ENCODE peak calls at places on chromosomes 16 and 17, in five cellular contexts. B, R, G, L and V are unnamed samples.

GRCh38 chr16:20822451-20823128 is 16.3 kb downstream of the REXO5 start:
- ATAC-seq in B (no peak), R (no peak), G (no peak), L (no peak), V (no peak)

GRCh38 chr17:13885953-13886889 is 183.1 kb upstream of the COX10 start:
- ATAC-seq in B (no peak), R (peak), G (no peak), L (peak), V (peak)

GRCh38 chr16:8848231-8848938 is 20.4 kb downstream of the CARHSP1 start:
- ATAC-seq in B (no peak), R (no peak), G (no peak), L (no peak), V (no peak)

GRCh38 chr17:58323420-58324408 is 4.9 kb downstream of the TSPOAP1 start:
- ATAC-seq in B (no peak), R (peak), G (no peak), L (no peak), V (peak)

GRCh38 chr17:13704333-13704732 is 102.6 kb upstream of the HS3ST3A1 start:
- ATAC-seq in B (no peak), R (no peak), G (no peak), L (no peak), V (no peak)

GRCh38 chr16:19717319-19717718 is 708 bp downstream of the KNOP1 start:
- ATAC-seq in B (no peak), R (no peak), G (no peak), L (no peak), V (no peak)

GRCh38 chr16:2675021-2675420 is 7.3 kb upstream of the KCTD5 start:
- ATAC-seq in B (no peak), R (no peak), G (no peak), L (no peak), V (no peak)

GRCh38 chr16:53643474-53643873 is 60.2 kb downstream of the RPGRIP1L start:
- ATAC-seq in B (no peak), R (no peak), G (no peak), L (no peak), V (no peak)

GRCh38 chr17:75356260-75356937 is 49.1 kb downstream of the GRB2 start:
- ATAC-seq in B (peak), R (no peak), G (no peak), L (no peak), V (no peak)

GRCh38 chr16:79411805-79412204 is 188.7 kb downstream of the MAF start:
- ATAC-seq in B (no peak), R (no peak), G (no peak), L (no peak), V (no peak)

GRCh38 chr16:29170393-29171239 is 185.8 kb downstream of the LAT start:
- ATAC-seq in B (no peak), R (peak), G (no peak), L (no peak), V (peak)

GRCh38 chr17:39820541-39820940 is 43.6 kb downstream of the IKZF3 start:
- ATAC-seq in B (no peak), R (no peak), G (no peak), L (no peak), V (no peak)

GRCh38 chr17:74892013-74892841 is 1.2 kb downstream of the FADS6 start:
- ATAC-seq in B (peak), R (peak), G (peak), L (peak), V (no peak)

GRCh38 chr16:84929421-84930297 is 81.7 kb downstream of the ZDHHC7 start:
- ATAC-seq in B (no peak), R (no peak), G (peak), L (no peak), V (no peak)

GRCh38 chr17:66965801-66966528 is 1.5 kb downstream of the CACNG4 start:
- ATAC-seq in B (no peak), R (no peak), G (no peak), L (no peak), V (no peak)

GRCh38 chr17:31373150-31374082 is 18.1 kb upstream of the RAB11FIP4 start:
- ATAC-seq in B (peak), R (peak), G (peak), L (no peak), V (peak)

GRCh38 chr16:3800477-3801270 is 79.8 kb downstream of the CREBBP start:
- ATAC-seq in B (no peak), R (no peak), G (no peak), L (no peak), V (no peak)

GRCh38 chr16:69132424-69133252 is at the start of the genes CHTF8 and UTP4:
- ATAC-seq in B (peak), R (peak), G (peak), L (peak), V (peak)
- TF ChIP-seq POLR2A in B (no peak), R (peak), G (peak), L (peak), V (peak)

GRCh38 chr16:87316923-87317765 is at the start of gene C16orf95:
- ATAC-seq in B (peak), R (peak), G (peak), L (peak), V (peak)
- TF ChIP-seq POLR2A in B (peak), R (peak), G (peak), L (peak), V (peak)

DNA sequence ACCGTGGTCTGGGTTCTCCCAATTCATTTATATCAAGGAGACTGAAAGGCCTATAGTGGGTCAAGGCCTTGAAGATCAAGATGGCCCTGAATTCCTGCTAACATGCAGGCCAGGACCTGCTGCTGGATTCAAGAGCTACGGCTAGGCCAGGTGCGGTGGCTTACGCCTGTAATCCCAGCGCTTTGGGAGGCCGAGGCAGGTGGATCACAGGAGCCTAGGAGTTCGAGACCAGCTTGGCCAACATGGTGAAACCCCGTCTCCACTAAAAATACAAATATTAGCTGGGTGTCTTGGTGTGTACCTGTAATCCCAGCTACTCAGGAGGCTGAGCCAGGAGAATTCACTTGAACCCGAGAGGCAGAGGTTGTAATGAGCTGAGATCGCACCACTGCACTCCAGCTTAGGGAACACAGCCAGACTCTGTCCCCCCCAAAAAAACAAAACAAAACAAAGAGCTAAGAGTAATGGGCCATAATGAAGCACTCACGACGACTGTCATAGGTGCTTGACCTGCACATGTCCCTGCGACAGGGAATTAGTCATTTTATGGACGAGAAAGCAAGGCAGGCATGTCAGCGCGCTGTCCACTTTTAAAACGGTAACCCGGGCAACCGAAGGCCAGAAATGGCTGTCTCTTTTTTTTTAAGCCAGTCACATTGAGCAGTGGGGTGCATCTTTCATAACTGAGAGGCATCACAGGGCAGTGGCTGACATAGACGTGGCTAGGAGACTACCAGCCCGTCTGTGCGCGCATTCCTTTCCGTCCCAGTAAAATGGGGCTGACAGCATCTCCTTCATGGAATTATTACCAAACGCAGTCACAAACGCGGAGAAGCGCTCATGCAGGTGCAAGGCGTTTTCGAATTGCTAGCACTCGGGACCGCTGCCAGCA is 1.0 kb upstream of the FBRS start:
- ATAC-seq in B (peak), R (no peak), G (peak), L (no peak), V (no peak)
- TF ChIP-seq POLR2A in B (peak), R (no peak), G (no peak), L (no peak), V (peak)

GRCh38 chr16:50961944-50962343 is 189.1 kb downstream of the SALL1 start:
- ATAC-seq in B (no peak), R (no peak), G (no peak), L (no peak), V (no peak)
- TF ChIP-seq POLR2A in B (no peak), R (no peak), G (no peak), L (no peak), V (no peak)

DNA sequence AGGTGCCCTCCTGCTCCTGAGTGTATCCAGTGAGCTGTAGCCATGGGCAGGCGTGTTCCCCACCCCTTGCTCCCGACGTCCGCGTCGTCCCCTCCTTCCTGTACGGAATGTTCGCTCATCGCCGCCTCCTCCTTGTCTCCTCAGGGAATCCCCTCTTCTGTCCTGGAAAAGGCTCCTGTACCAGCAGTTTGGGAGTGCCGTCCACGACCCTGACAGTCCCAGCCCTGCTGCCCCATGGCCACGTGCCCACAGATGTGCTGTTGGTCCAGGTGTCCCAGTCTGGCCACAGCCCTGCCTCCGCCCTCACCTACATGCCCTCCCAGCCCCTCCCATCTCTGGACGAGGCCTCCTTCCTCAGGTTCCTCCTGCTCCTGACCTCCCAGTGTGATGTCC is 30.2 kb downstream of the OR1D5 start:
- ATAC-seq in B (no peak), R (no peak), G (no peak), L (peak), V (no peak)
- TF ChIP-seq POLR2A in B (no peak), R (no peak), G (no peak), L (no peak), V (no peak)